ENCODE peak calls at places on chromosomes 6 and 20, in four cellular contexts. F is cerebellum; P is stimulated activated CD4-positive, alpha-beta T cell treated with anti-CD3 and anti-CD28 coated beads, Interleukin-12 subunit alpha, Interleukin-12 subunit beta, amount 100 ng/mL, for 48 hours; K is AG10803. W is an unnamed sample.

GRCh38 chr6:3751019-3751729 is at the start of gene PXDC1:
- DNase-seq in F (no peak), P (no peak), K (no peak), W (no peak)

GRCh38 chr20:55103188-55103587 is 627.8 kb downstream of the DOK5 start:
- DNase-seq in F (no peak), P (no peak), K (no peak), W (no peak)

GRCh38 chr20:1423625-1424106 is 30.8 kb upstream of the FKBP1A start:
- DNase-seq in F (no peak), P (no peak), K (peak; percentile 53), W (peak; percentile 95)

GRCh38 chr6:108114861-108115597 is 40.5 kb upstream of the OSTM1 start:
- DNase-seq in F (no peak), P (no peak), K (peak; percentile 68), W (no peak)

GRCh38 chr6:147675281-147675680 is 166.8 kb downstream of the SAMD5 start:
- DNase-seq in F (no peak), P (no peak), K (peak; percentile 6), W (no peak)

GRCh38 chr6:55276745-55277627 is 50.3 kb upstream of the GFRAL start:
- DNase-seq in F (peak; percentile 26), P (no peak), K (peak; percentile 55), W (peak; percentile 63)

GRCh38 chr20:54337131-54337530 is 129.2 kb downstream of the PFDN4 start:
- DNase-seq in F (no peak), P (no peak), K (no peak), W (no peak)

GRCh38 chr6:109782401-109783046 is 91.4 kb downstream of the FIG4 start:
- DNase-seq in F (no peak), P (no peak), K (no peak), W (no peak)

GRCh38 chr6:113184291-113184690 is 672.9 kb upstream of the MARCKS start:
- DNase-seq in F (no peak), P (no peak), K (peak; percentile 97), W (no peak)

GRCh38 chr6:29763491-29764289 is 40.5 kb downstream of the HLA-F start:
- DNase-seq in F (no peak), P (no peak), K (peak; percentile 83), W (no peak)

GRCh38 chr6:50030777-50031562 is 9.2 kb upstream of the DEFB110 start:
- DNase-seq in F (no peak), P (no peak), K (peak; percentile 1), W (peak; percentile 7)

GRCh38 chr6:113352029-113352801 is 504.9 kb upstream of the MARCKS start:
- DNase-seq in F (no peak), P (no peak), K (peak; percentile 83), W (no peak)

GRCh38 chr6:120935908-120936307 is 398.4 kb downstream of the TBC1D32 start:
- DNase-seq in F (no peak), P (no peak), K (no peak), W (no peak)

GRCh38 chr20:16569218-16570153 is 3.8 kb downstream of the KIF16B start:
- DNase-seq in F (no peak), P (no peak), K (no peak), W (no peak)